ENCODE peak calls at places on chromosomes 12 and 14, in seven cellular contexts. G, U, K, L, W, J and B are unnamed samples.

GRCh38 chr12:132617822-132618682 is 524 bp upstream of the P2RX2 start:
- DNase-seq in G (no peak), J (no peak), U (no peak), W (no peak), L (no peak), K (no peak), B (no peak)

GRCh38 chr12:105399428-105400081 is 69.1 kb downstream of the C12orf75 start:
- DNase-seq in U (no peak), G (no peak), K (no peak), W (no peak), L (no peak), J (no peak), B (no peak)

GRCh38 chr12:102069707-102070106 is 7.9 kb upstream of the WASHC3 start:
- DNase-seq in G (no peak), K (no peak), L (no peak), U (no peak), J (no peak), W (no peak), B (no peak)

GRCh38 chr12:45989277-45989856 is 1.0 kb downstream of the SCAF11 start:
- DNase-seq in K (no peak), W (no peak), U (peak), L (no peak), J (no peak), G (no peak), B (no peak)

GRCh38 chr12:120489018-120489417 is 6.9 kb upstream of the DYNLL1 start:
- DNase-seq in W (no peak), J (no peak), L (no peak), G (no peak), K (no peak), U (no peak), B (no peak)

GRCh38 chr12:29756741-29757390 is 26.9 kb downstream of the TMTC1 start:
- DNase-seq in L (no peak), K (no peak), W (no peak), G (no peak), U (no peak), J (no peak), B (no peak)

GRCh38 chr14:77139540-77140342 is 1.9 kb downstream of the ZDHHC22 start:
- DNase-seq in K (no peak), W (peak), L (peak), U (peak), G (no peak), J (peak), B (peak)

GRCh38 chr12:24770851-24771250 is 178.1 kb downstream of the BCAT1 start:
- DNase-seq in G (no peak), J (no peak), U (no peak), L (no peak), W (no peak), K (no peak), B (no peak)

GRCh38 chr12:25957898-25958253 is 606 bp upstream of the RASSF8 start:
- DNase-seq in K (no peak), G (no peak), W (peak), U (no peak), L (no peak), J (peak), B (peak)

GRCh38 chr14:29039171-29039570 is 272.6 kb downstream of the FOXG1 start:
- DNase-seq in U (no peak), W (no peak), K (no peak), G (no peak), J (no peak), L (no peak), B (no peak)

GRCh38 chr14:74596747-74597456 is 15.1 kb downstream of the LTBP2 start:
- DNase-seq in K (no peak), L (no peak), G (no peak), J (peak), W (no peak), U (no peak), B (no peak)

GRCh38 chr14:90698379-90698869 is 117.8 kb downstream of the TTC7B start:
- DNase-seq in W (no peak), K (no peak), G (no peak), U (peak), L (no peak), J (peak), B (no peak)

GRCh38 chr12:130872179-130873096 is 572 bp downstream of the RAN start:
- DNase-seq in U (peak), G (no peak), K (no peak), L (peak), W (peak), J (peak), B (peak)

GRCh38 chr14:23025181-23025788 is 9.4 kb downstream of the PSMB5 start:
- DNase-seq in U (no peak), L (no peak), K (no peak), G (no peak), J (no peak), W (peak), B (no peak)

GRCh38 chr12:57983150-57983857 is 41.9 kb downstream of the ATP23 start:
- DNase-seq in U (no peak), W (peak), L (no peak), G (no peak), K (no peak), J (no peak), B (peak)

GRCh38 chr12:67648306-67649164 is at the start of gene DYRK2:
- DNase-seq in W (peak), L (peak), J (peak), K (peak), U (peak), G (peak), B (peak)

GRCh38 chr12:95083938-95084337 is 10.5 kb upstream of the NR2C1 start:
- DNase-seq in L (no peak), K (no peak), G (no peak), U (no peak), W (no peak), J (no peak), B (no peak)

GRCh38 chr14:33978892-33979612 is 28.2 kb upstream of the EGLN3 start:
- DNase-seq in L (no peak), G (no peak), W (no peak), J (no peak), U (no peak), K (no peak), B (no peak)

GRCh38 chr12:67352682-67353081 is 83.5 kb downstream of the CAND1 start:
- DNase-seq in G (no peak), J (no peak), K (no peak), L (no peak), U (no peak), W (no peak), B (no peak)

GRCh38 chr14:74882103-74882920 is 596 bp downstream of the DLST start:
- DNase-seq in K (peak), W (peak), G (peak), U (peak), L (peak), J (peak), B (peak)